ENCODE peak calls at places on chromosomes 6 and 20, in five cellular contexts. W is smooth muscle cell of the brain vasculature, N is heart right ventricle, Z is MG63, U is head of caudate nucleus. D is an unnamed sample.

GRCh38 chr6:10641494-10641893 is 52.9 kb downstream of the C6orf52 start:
- DNase-seq in W (no peak), N (no peak), Z (no peak), U (no peak), D (no peak)

GRCh38 chr6:41878961-41879405 is 16.2 kb downstream of the USP49 start:
- DNase-seq in W (no peak), N (no peak), Z (peak), U (no peak), D (no peak)

GRCh38 chr20:51760905-51761544 is 7.2 kb downstream of the ATP9A start:
- DNase-seq in W (no peak), N (no peak), Z (peak), U (no peak), D (no peak)

GRCh38 chr6:164827537-164827936 is 481.9 kb downstream of the C6orf118 start:
- DNase-seq in W (no peak), N (no peak), Z (no peak), U (no peak), D (no peak)

GRCh38 chr6:170176621-170177382 is 114.1 kb downstream of the DLL1 start:
- DNase-seq in W (no peak), N (no peak), Z (peak), U (peak), D (peak)

GRCh38 chr6:31771992-31772358 is 5.2 kb downstream of the VWA7 start:
- DNase-seq in W (no peak), N (no peak), Z (peak), U (no peak), D (no peak)

GRCh38 chr6:14316911-14317535 is 199.5 kb downstream of the CD83 start:
- DNase-seq in W (no peak), N (no peak), Z (no peak), U (no peak), D (peak)

GRCh38 chr6:128186724-128187123 is 285.9 kb upstream of the THEMIS start:
- DNase-seq in W (no peak), N (no peak), Z (no peak), U (no peak), D (no peak)

GRCh38 chr6:96762599-96762998 is 74.7 kb downstream of the GPR63 start:
- DNase-seq in W (no peak), N (no peak), Z (no peak), U (no peak), D (no peak)

GRCh38 chr6:108176281-108177089 is 10.7 kb downstream of the NR2E1 start:
- DNase-seq in W (no peak), N (no peak), Z (no peak), U (no peak), D (no peak)

GRCh38 chr6:25332671-25333071 is 53.5 kb downstream of the CARMIL1 start:
- DNase-seq in W (no peak), N (no peak), Z (no peak), U (no peak), D (no peak)

GRCh38 chr6:47419621-47420020 is 58.0 kb upstream of the CD2AP start:
- DNase-seq in W (no peak), N (no peak), Z (no peak), U (no peak), D (no peak)

GRCh38 chr6:108127826-108128225 is 38.0 kb upstream of the NR2E1 start:
- DNase-seq in W (peak), N (no peak), Z (peak), U (no peak), D (no peak)

GRCh38 chr20:50533061-50533460 is 22.9 kb downstream of the PTPN1 start:
- DNase-seq in W (no peak), N (no peak), Z (no peak), U (no peak), D (no peak)

GRCh38 chr6:154245542-154245941 is 111.1 kb downstream of the IPCEF1 start:
- DNase-seq in W (no peak), N (no peak), Z (no peak), U (no peak), D (no peak)

GRCh38 chr20:62356948-62357667 is 10.0 kb downstream of the LAMA5 start:
- DNase-seq in W (peak), N (peak), Z (peak), U (no peak), D (no peak)

GRCh38 chr6:98839788-98840361 is 5.5 kb downstream of the POU3F2 start:
- DNase-seq in W (no peak), N (no peak), Z (no peak), U (peak), D (no peak)

GRCh38 chr6:147310511-147310910 is 106.3 kb downstream of the STXBP5 start:
- DNase-seq in W (no peak), N (no peak), Z (no peak), U (no peak), D (no peak)

GRCh38 chr20:4684837-4685413 is 36.8 kb upstream of the PRND start:
- DNase-seq in W (no peak), N (no peak), Z (peak), U (no peak), D (no peak)

GRCh38 chr6:93165850-93166249 is 253.5 kb downstream of the EPHA7 start:
- DNase-seq in W (no peak), N (no peak), Z (no peak), U (no peak), D (no peak)